ENCODE peak calls at places on chromosome 18, in ten cellular contexts. Y is choroid plexus epithelial cell, K is Panc1, A is A549, Q is sigmoid colon, M is coronary artery, I is endothelial cell, V is neural crest cell, P is fibroblast of pulmonary artery, G is HFFc6. D is an unnamed sample.

GRCh38 chr18:657311-657997 is at the start of gene TYMS:
- DNase-seq in Q (no peak), V (peak), K (no peak), P (peak), A (peak), Y (peak), M (no peak), I (peak), G (peak), D (peak)

GRCh38 chr18:55557211-55557610 is 30.8 kb downstream of the TCF4 start:
- DNase-seq in I (no peak), P (no peak), Q (no peak), V (no peak), G (no peak), A (no peak), M (no peak), Y (no peak), K (no peak), D (no peak)

GRCh38 chr18:23662309-23663263 is at the start of gene ANKRD29:
- DNase-seq in Q (peak), M (no peak), P (peak), A (peak), G (no peak), K (no peak), I (peak), Y (no peak), V (peak), D (peak)

GRCh38 chr18:179499-179898 is 21.1 kb downstream of the USP14 start:
- DNase-seq in M (no peak), Y (no peak), K (no peak), Q (no peak), G (no peak), V (no peak), I (no peak), P (no peak), A (no peak), D (no peak)

GRCh38 chr18:45839415-45840395 is 14.2 kb downstream of the SIGLEC15 start:
- DNase-seq in K (no peak), V (no peak), M (peak), A (no peak), Y (peak), I (peak), G (peak), Q (no peak), P (peak), D (peak)

GRCh38 chr18:3265564-3266033 is 3.7 kb downstream of the MYL12B start:
- DNase-seq in G (peak), I (no peak), P (peak), A (no peak), K (no peak), V (no peak), Y (peak), Q (no peak), M (no peak), D (no peak)

GRCh38 chr18:12074734-12075133 is 18.9 kb upstream of the ANKRD62 start:
- DNase-seq in Y (peak), Q (no peak), M (no peak), I (no peak), K (no peak), V (no peak), A (no peak), P (peak), G (no peak), D (no peak)

GRCh38 chr18:45688834-45689233 is 35.1 kb upstream of the SLC14A1 start:
- DNase-seq in I (no peak), P (no peak), K (no peak), M (peak), G (no peak), A (no peak), V (no peak), Y (peak), Q (no peak), D (no peak)

GRCh38 chr18:39872566-39872965 is 2082.5 kb upstream of the PIK3C3 start:
- DNase-seq in K (no peak), I (no peak), Y (no peak), P (no peak), Q (no peak), V (no peak), G (no peak), M (no peak), A (no peak), D (peak)

GRCh38 chr18:67302043-67302442 is 214.5 kb downstream of the DSEL start:
- DNase-seq in P (peak), Y (peak), M (no peak), K (no peak), I (no peak), V (no peak), G (no peak), A (no peak), Q (no peak), D (no peak)

GRCh38 chr18:67581178-67581577 is 64.7 kb upstream of the DSEL start:
- DNase-seq in P (no peak), M (no peak), G (no peak), Q (no peak), V (no peak), Y (no peak), A (no peak), I (no peak), K (no peak), D (no peak)

GRCh38 chr18:77177009-77177408 is 44.4 kb upstream of the MBP start:
- DNase-seq in Q (no peak), K (peak), G (peak), A (peak), I (no peak), Y (peak), M (no peak), V (no peak), P (peak), D (no peak)

GRCh38 chr18:5461056-5461455 is 82.7 kb downstream of the EPB41L3 start:
- DNase-seq in M (no peak), V (no peak), I (no peak), K (no peak), Y (no peak), A (no peak), P (no peak), Q (no peak), G (no peak), D (no peak)

GRCh38 chr18:58828399-58829121 is 36.1 kb upstream of the ZNF532 start:
- DNase-seq in Q (no peak), Y (peak), P (peak), G (no peak), K (no peak), M (no peak), V (no peak), A (no peak), I (no peak), D (no peak)

GRCh38 chr18:58788971-58789797 is 75.5 kb upstream of the ZNF532 start:
- DNase-seq in V (peak), Y (peak), K (no peak), M (no peak), P (peak), G (peak), Q (no peak), A (peak), I (peak), D (no peak)

GRCh38 chr18:36411745-36412168 is 114.2 kb downstream of the FHOD3 start:
- DNase-seq in P (peak), I (peak), M (no peak), G (peak), A (no peak), K (no peak), V (no peak), Q (no peak), Y (peak), D (peak)

DNA sequence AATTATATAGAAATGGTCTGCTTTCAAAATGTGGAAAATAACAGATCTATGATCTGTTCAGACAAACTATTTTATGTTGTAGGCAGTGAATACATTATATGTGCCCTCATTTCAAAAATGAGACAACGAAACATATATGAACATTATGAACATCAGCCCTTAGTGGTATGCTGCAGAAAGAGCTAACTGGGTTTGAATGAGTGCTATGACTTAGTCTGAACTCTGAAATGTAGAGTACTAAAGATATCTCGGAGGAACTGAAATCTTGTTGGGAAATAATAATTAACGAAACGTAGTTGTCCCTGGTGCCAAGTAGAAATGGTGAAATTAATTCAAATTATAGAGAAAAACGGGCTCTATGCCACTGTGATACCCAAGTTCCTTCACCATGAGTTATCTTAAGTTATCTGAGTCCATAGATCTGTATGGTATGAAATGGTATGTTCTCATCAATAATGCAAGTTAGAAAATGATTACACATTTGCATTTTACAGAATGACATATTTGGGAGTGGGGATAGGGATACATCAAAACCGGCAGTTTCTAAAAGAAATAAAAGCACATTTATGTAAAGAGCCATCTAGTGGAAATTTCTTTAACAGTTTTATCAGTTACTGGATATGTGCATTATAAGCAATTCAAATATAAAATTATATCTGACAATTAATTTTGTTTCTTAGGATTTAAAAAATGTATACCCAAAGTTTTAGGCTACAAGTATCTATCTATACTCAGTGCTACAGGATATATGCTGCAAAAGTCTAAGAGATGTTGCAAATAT is 26.7 kb downstream of the STARD6 start:
- DNase-seq in A (no peak), P (no peak), Y (peak), V (no peak), M (no peak), K (no peak), G (no peak), I (no peak), Q (no peak), D (no peak)
- TF ChIP-seq CTCF in A (peak), P (peak), Y (peak), V (no peak), M (no peak), K (no peak), G (peak), I (no peak), Q (no peak), D (no peak)

GRCh38 chr18:61893971-61894750 is 1.4 kb upstream of the RNF152 start:
- DNase-seq in M (peak), G (peak), K (no peak), Q (peak), A (peak), V (peak), P (peak), I (peak), Y (peak), D (peak)

GRCh38 chr18:61891874-61892273 is 933 bp downstream of the RNF152 start:
- DNase-seq in V (no peak), Y (no peak), Q (no peak), G (no peak), P (no peak), I (no peak), M (no peak), K (no peak), A (no peak), D (no peak)

GRCh38 chr18:61893304-61893970 is 630 bp upstream of the RNF152 start:
- DNase-seq in K (no peak), A (peak), M (peak), I (peak), V (peak), P (peak), G (peak), Y (peak), Q (peak), D (peak)

GRCh38 chr18:61891271-61891670 is 1.5 kb downstream of the RNF152 start:
- DNase-seq in G (no peak), Q (no peak), Y (no peak), I (no peak), K (no peak), P (no peak), M (no peak), V (no peak), A (no peak), D (no peak)

DNA sequence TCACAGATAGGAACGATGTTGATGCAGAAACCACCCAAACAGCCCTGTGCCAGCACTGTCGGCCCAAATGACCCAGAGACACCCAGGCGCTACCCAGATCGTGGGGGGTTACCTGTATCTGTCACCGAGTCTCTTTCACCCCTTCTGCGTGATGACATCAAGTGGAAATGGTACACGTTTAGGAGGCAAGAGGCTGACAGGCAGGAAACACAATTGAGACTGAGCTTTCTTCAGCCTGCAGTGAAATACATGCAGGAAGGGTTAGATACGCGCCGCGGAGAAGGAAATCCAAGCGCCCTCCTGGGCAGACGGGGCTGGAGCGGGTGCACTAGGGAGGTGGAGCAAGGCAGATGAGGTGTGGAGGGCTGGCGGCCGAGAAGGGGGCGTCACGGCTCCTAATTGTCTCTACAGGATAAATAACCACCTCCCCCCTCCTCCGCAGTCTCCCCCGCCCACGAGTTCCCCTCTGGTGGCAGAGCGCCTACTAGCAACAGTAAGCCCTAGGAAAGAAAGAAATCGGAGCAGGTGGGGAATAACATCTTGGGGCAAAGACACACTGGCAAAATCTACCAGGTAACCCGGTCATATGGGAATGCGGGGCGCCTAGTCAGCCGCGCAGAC is at the start of gene RNF152:
- DNase-seq in I (peak), P (peak), G (no peak), M (no peak), Y (peak), V (peak), K (no peak), Q (peak), A (peak), D (peak)
- TF ChIP-seq CTCF in I (no peak), P (peak), G (no peak), M (no peak), Y (peak), V (no peak), K (no peak), Q (no peak), A (no peak), D (peak)

GRCh38 chr18:48996901-48997463 is 46.2 kb upstream of the SMAD7 start:
- DNase-seq in G (peak), Y (peak), I (no peak), V (no peak), P (peak), M (no peak), A (peak), K (no peak), Q (no peak), D (no peak)
- TF ChIP-seq CTCF in G (peak), Y (no peak), I (no peak), V (no peak), P (no peak), M (no peak), A (no peak), K (no peak), Q (no peak), D (no peak)

DNA sequence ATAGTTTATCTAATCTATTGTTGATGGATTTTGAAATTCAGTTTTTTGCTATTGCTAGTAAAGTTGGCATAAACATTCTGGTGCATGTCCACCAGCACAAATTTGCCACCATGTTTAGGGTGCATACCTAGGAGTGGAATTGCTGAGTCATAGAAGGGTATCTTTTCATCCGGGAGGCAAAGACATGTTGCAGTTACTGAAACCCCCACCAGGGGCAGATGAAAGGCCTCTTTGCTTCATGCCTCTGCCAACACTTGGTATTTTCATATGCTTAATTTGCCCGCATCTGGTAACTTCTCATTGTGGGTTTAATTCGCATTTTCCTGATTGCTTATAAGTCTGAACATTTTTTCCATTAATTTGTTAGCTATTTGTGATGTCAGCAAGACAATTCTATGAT is 8.2 kb downstream of the DCC start:
- DNase-seq in A (no peak), M (no peak), P (peak), Q (no peak), Y (peak), G (no peak), V (no peak), I (no peak), K (no peak), D (peak)
- TF ChIP-seq CTCF in A (no peak), M (no peak), P (peak), Q (no peak), Y (peak), G (peak), V (peak), I (peak), K (peak), D (peak)

GRCh38 chr18:8324343-8325065 is 284.7 kb upstream of the RAB12 start:
- DNase-seq in M (no peak), Q (no peak), I (no peak), P (no peak), Y (no peak), A (no peak), K (no peak), G (no peak), V (no peak), D (no peak)
- TF ChIP-seq CTCF in M (no peak), Q (no peak), I (no peak), P (no peak), Y (peak), A (no peak), K (no peak), G (peak), V (no peak), D (peak)

DNA sequence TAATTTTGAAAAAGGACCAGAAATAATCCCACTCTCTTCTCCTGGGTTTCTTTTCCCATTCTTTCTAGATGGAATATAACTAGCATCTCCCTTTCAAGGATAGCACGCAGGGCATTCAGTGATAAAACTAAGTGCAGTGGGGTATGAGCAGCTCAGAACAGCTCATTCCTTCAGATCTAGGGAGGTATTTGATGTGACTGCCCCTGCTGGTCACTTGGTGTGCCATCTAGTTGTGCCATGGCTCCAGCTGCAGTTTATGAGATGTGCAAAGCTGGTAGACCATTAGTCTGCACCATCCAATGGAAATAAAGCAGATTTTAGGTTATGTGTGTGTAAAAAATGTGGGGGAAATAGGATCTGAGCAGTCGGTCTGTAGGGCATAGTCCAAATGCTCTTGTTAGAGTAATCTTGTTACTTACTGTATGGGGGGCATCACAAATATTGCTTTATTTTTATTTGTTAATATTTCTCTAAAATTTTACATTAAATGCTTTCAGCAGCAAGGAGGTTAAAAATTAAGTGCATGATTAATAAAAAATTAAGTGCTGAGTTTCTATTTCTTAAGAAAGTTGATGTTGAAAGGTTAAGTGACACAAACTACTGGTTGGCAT is 38.9 kb downstream of the CTAGE1 start:
- DNase-seq in Q (no peak), I (peak), K (no peak), A (peak), Y (peak), V (peak), G (peak), M (no peak), P (peak), D (peak)
- TF ChIP-seq CTCF in Q (no peak), I (peak), K (peak), A (peak), Y (peak), V (peak), G (peak), M (no peak), P (peak), D (peak)

GRCh38 chr18:10033038-10033437 is 119.2 kb downstream of the VAPA start:
- DNase-seq in Y (no peak), M (no peak), K (no peak), P (no peak), A (no peak), G (no peak), I (no peak), Q (no peak), V (no peak), D (no peak)

GRCh38 chr18:10030816-10031541 is 117.2 kb downstream of the VAPA start:
- DNase-seq in I (no peak), P (no peak), A (no peak), M (no peak), G (no peak), V (no peak), Q (no peak), K (no peak), Y (no peak), D (no peak)

GRCh38 chr18:10035306-10035991 is 121.6 kb downstream of the VAPA start:
- DNase-seq in G (peak), Q (no peak), V (no peak), A (no peak), K (no peak), I (no peak), P (no peak), M (no peak), Y (no peak), D (no peak)

GRCh38 chr18:10029711-10030110 is 115.9 kb downstream of the VAPA start:
- DNase-seq in G (no peak), V (no peak), Q (no peak), A (no peak), K (no peak), I (no peak), M (no peak), P (no peak), Y (no peak), D (no peak)

GRCh38 chr18:10032331-10032979 is 118.6 kb downstream of the VAPA start:
- DNase-seq in K (no peak), M (no peak), G (no peak), Q (no peak), A (no peak), V (no peak), P (no peak), Y (no peak), I (peak), D (no peak)
- TF ChIP-seq CTCF in K (no peak), M (no peak), G (peak), Q (no peak), A (no peak), V (no peak), P (peak), Y (peak), I (no peak), D (peak)

GRCh38 chr18:32956591-32957310 is 183.9 kb upstream of the KLHL14 start:
- DNase-seq in P (peak), I (no peak), Y (peak), Q (no peak), V (no peak), G (no peak), A (no peak), K (peak), M (no peak), D (no peak)
- TF ChIP-seq CTCF in P (peak), I (no peak), Y (peak), Q (no peak), V (no peak), G (no peak), A (no peak), K (peak), M (no peak), D (peak)